ENCODE peak calls at places on chromosomes 11 and 22, in four cellular contexts. One of them, this sample, is unnamed.

GRCh38 chr11:69010964-69011623 is 2.0 kb downstream of the MRGPRF start:
- DNase-seq in RCC 7860: no peak
- DNase-seq in GM23338: peak; percentile 90
- DNase-seq in nephron progenitor cell: peak; percentile 80
- DNase-seq in this sample: peak; percentile 70

GRCh38 chr11:11215944-11216343 is 137.1 kb downstream of the CSNK2A3 start:
- DNase-seq in nephron progenitor cell: no peak
- DNase-seq in RCC 7860: no peak
- DNase-seq in GM23338: no peak
- DNase-seq in this sample: no peak

GRCh38 chr11:66970808-66971442 is 4.2 kb upstream of the C11orf86 start:
- DNase-seq in RCC 7860: peak; percentile 97
- DNase-seq in GM23338: no peak
- DNase-seq in nephron progenitor cell: no peak
- DNase-seq in this sample: no peak

GRCh38 chr11:65852508-65853248 is 5.3 kb downstream of the CFL1 start:
- DNase-seq in nephron progenitor cell: no peak
- DNase-seq in GM23338: no peak
- DNase-seq in RCC 7860: no peak
- DNase-seq in this sample: no peak

GRCh38 chr22:37187891-37188761 is at the start of gene C1QTNF6:
- DNase-seq in nephron progenitor cell: peak; percentile 58
- DNase-seq in RCC 7860: peak; percentile 75
- DNase-seq in GM23338: peak; percentile 79
- DNase-seq in this sample: no peak

GRCh38 chr11:64870176-64870892 is 8.1 kb downstream of the EHD1 start:
- DNase-seq in GM23338: no peak
- DNase-seq in nephron progenitor cell: no peak
- DNase-seq in RCC 7860: peak; percentile 83
- DNase-seq in this sample: no peak

GRCh38 chr11:115488945-115489344 is 15.3 kb downstream of the CADM1 start:
- DNase-seq in GM23338: no peak
- DNase-seq in RCC 7860: peak; percentile 93
- DNase-seq in nephron progenitor cell: no peak
- DNase-seq in this sample: no peak

GRCh38 chr22:36981247-36981775 is 37.9 kb downstream of the TST start:
- DNase-seq in nephron progenitor cell: no peak
- DNase-seq in RCC 7860: no peak
- DNase-seq in GM23338: no peak
- DNase-seq in this sample: no peak

GRCh38 chr11:28228196-28228595 is 120.0 kb downstream of the METTL15 start:
- DNase-seq in nephron progenitor cell: no peak
- DNase-seq in GM23338: no peak
- DNase-seq in RCC 7860: peak; percentile 24
- DNase-seq in this sample: no peak

GRCh38 chr11:88307749-88308425 is 29.6 kb downstream of the CTSC start:
- DNase-seq in GM23338: peak; percentile 92
- DNase-seq in RCC 7860: no peak
- DNase-seq in nephron progenitor cell: no peak
- DNase-seq in this sample: no peak

GRCh38 chr11:70713988-70714665 is 315.8 kb downstream of the CTTN start:
- DNase-seq in nephron progenitor cell: no peak
- DNase-seq in RCC 7860: no peak
- DNase-seq in GM23338: peak; percentile 78
- DNase-seq in this sample: no peak

GRCh38 chr11:102293873-102294601 is 23.2 kb upstream of the BIRC3 start:
- DNase-seq in nephron progenitor cell: no peak
- DNase-seq in GM23338: peak; percentile 65
- DNase-seq in RCC 7860: peak; percentile 21
- DNase-seq in this sample: no peak

GRCh38 chr11:72683782-72684200 is 9.6 kb upstream of the PDE2A start:
- DNase-seq in nephron progenitor cell: peak; percentile 93
- DNase-seq in GM23338: peak; percentile 82
- DNase-seq in RCC 7860: peak; percentile 7
- DNase-seq in this sample: peak; percentile 88

GRCh38 chr11:71580057-71581003 is 2.3 kb downstream of the KRTAP5-11 start:
- DNase-seq in RCC 7860: peak; percentile 33
- DNase-seq in GM23338: peak; percentile 83
- DNase-seq in nephron progenitor cell: peak; percentile 52
- DNase-seq in this sample: peak; percentile 64

GRCh38 chr11:2574043-2574552 is 125.7 kb downstream of the KCNQ1OT1 start:
- DNase-seq in RCC 7860: no peak
- DNase-seq in GM23338: no peak
- DNase-seq in nephron progenitor cell: no peak
- DNase-seq in this sample: no peak

GRCh38 chr11:134074346-134074745 is 5.5 kb downstream of the JAM3 start:
- DNase-seq in RCC 7860: no peak
- DNase-seq in nephron progenitor cell: no peak
- DNase-seq in GM23338: no peak
- DNase-seq in this sample: no peak

GRCh38 chr11:72278911-72279310 is 34.9 kb upstream of the PHOX2A start:
- DNase-seq in nephron progenitor cell: no peak
- DNase-seq in RCC 7860: peak; percentile 61
- DNase-seq in GM23338: no peak
- DNase-seq in this sample: no peak

GRCh38 chr11:119081682-119082081 is 3.0 kb upstream of the HMBS start:
- DNase-seq in GM23338: no peak
- DNase-seq in RCC 7860: no peak
- DNase-seq in nephron progenitor cell: no peak
- DNase-seq in this sample: no peak

GRCh38 chr11:30917859-30918478 is 331.8 kb upstream of the MPPED2 start:
- DNase-seq in nephron progenitor cell: peak; percentile 27
- DNase-seq in RCC 7860: peak; percentile 5
- DNase-seq in GM23338: peak; percentile 82
- DNase-seq in this sample: peak; percentile 47

GRCh38 chr11:58567889-58568512 is 7.7 kb downstream of the LPXN start:
- DNase-seq in nephron progenitor cell: peak; percentile 73
- DNase-seq in RCC 7860: peak; percentile 38
- DNase-seq in GM23338: peak; percentile 80
- DNase-seq in this sample: peak; percentile 74

GRCh38 chr11:120254788-120255518 is 15.0 kb downstream of the POU2F3 start:
- DNase-seq in nephron progenitor cell: peak; percentile 30
- DNase-seq in GM23338: peak; percentile 91
- DNase-seq in RCC 7860: no peak
- DNase-seq in this sample: no peak

GRCh38 chr22:31217890-31218287 is 5.8 kb downstream of the LIMK2 start:
- DNase-seq in RCC 7860: no peak
- DNase-seq in nephron progenitor cell: no peak
- DNase-seq in GM23338: no peak
- DNase-seq in this sample: no peak

GRCh38 chr11:120182790-120183491 is 27.9 kb upstream of the OAF start:
- DNase-seq in nephron progenitor cell: peak; percentile 50
- DNase-seq in RCC 7860: no peak
- DNase-seq in GM23338: peak; percentile 74
- DNase-seq in this sample: peak; percentile 43

GRCh38 chr22:17990167-17990566 is 34.2 kb downstream of the MICAL3 start:
- DNase-seq in RCC 7860: peak; percentile 61
- DNase-seq in nephron progenitor cell: no peak
- DNase-seq in GM23338: no peak
- DNase-seq in this sample: no peak

GRCh38 chr11:47412152-47412746 is 3.9 kb downstream of the SLC39A13 start:
- DNase-seq in RCC 7860: no peak
- DNase-seq in GM23338: peak; percentile 85
- DNase-seq in nephron progenitor cell: peak; percentile 78
- DNase-seq in this sample: peak; percentile 72

GRCh38 chr22:40637181-40638150 is 947 bp upstream of the MRTFA start:
- DNase-seq in RCC 7860: peak; percentile 14
- DNase-seq in nephron progenitor cell: no peak
- DNase-seq in GM23338: peak; percentile 37
- DNase-seq in this sample: peak; percentile 37

This sample was measured in D341Med.